ENCODE peak calls at places on chromosome 15, in seven cellular contexts. One of them, this sample, is unnamed.

GRCh38 chr15:70269991-70270751 is 172.5 kb upstream of the TLE3 start:
- DNase-seq in GM12865: no peak
- DNase-seq in stimulated activated CD8-positive, alpha-beta memory T cell treated with anti-CD3 and anti-CD28 coated beads, Interleukin-4, amount 100 ng/mL, for 24 hours: no peak
- DNase-seq in NCI-H748 treated with DMSO at 0.1 percent for 48 hours: no peak
- DNase-seq in IMR-90: no peak
- DNase-seq in stimulated activated CD4-positive, alpha-beta T cell treated with anti-CD3 and anti-CD28 coated beads, Interleukin-15, amount 100 ng/mL, for 48 hours: no peak
- DNase-seq in glutamatergic neuron: no peak
- DNase-seq in this sample: no peak

GRCh38 chr15:62068071-62068786 is 1.5 kb downstream of the C2CD4A start:
- DNase-seq in GM12865: peak; percentile 42
- DNase-seq in stimulated activated CD8-positive, alpha-beta memory T cell treated with anti-CD3 and anti-CD28 coated beads, Interleukin-4, amount 100 ng/mL, for 24 hours: peak; percentile 1
- DNase-seq in NCI-H748 treated with DMSO at 0.1 percent for 48 hours: no peak
- DNase-seq in IMR-90: no peak
- DNase-seq in stimulated activated CD4-positive, alpha-beta T cell treated with anti-CD3 and anti-CD28 coated beads, Interleukin-15, amount 100 ng/mL, for 48 hours: no peak
- DNase-seq in glutamatergic neuron: peak; percentile 60
- DNase-seq in this sample: peak; percentile 67

GRCh38 chr15:91921188-91921820 is 67.8 kb downstream of the SLCO3A1 start:
- DNase-seq in GM12865: no peak
- DNase-seq in stimulated activated CD8-positive, alpha-beta memory T cell treated with anti-CD3 and anti-CD28 coated beads, Interleukin-4, amount 100 ng/mL, for 24 hours: no peak
- DNase-seq in NCI-H748 treated with DMSO at 0.1 percent for 48 hours: no peak
- DNase-seq in IMR-90: peak; percentile 44
- DNase-seq in stimulated activated CD4-positive, alpha-beta T cell treated with anti-CD3 and anti-CD28 coated beads, Interleukin-15, amount 100 ng/mL, for 48 hours: no peak
- DNase-seq in glutamatergic neuron: no peak
- DNase-seq in this sample: no peak

GRCh38 chr15:42890161-42890913 is 30.2 kb downstream of the TTBK2 start:
- DNase-seq in GM12865: no peak
- DNase-seq in stimulated activated CD8-positive, alpha-beta memory T cell treated with anti-CD3 and anti-CD28 coated beads, Interleukin-4, amount 100 ng/mL, for 24 hours: no peak
- DNase-seq in NCI-H748 treated with DMSO at 0.1 percent for 48 hours: no peak
- DNase-seq in IMR-90: peak; percentile 88
- DNase-seq in stimulated activated CD4-positive, alpha-beta T cell treated with anti-CD3 and anti-CD28 coated beads, Interleukin-15, amount 100 ng/mL, for 48 hours: no peak
- DNase-seq in glutamatergic neuron: no peak
- DNase-seq in this sample: peak; percentile 93

GRCh38 chr15:40567111-40567510 is 2.0 kb upstream of the RPUSD2 start:
- DNase-seq in GM12865: no peak
- DNase-seq in stimulated activated CD8-positive, alpha-beta memory T cell treated with anti-CD3 and anti-CD28 coated beads, Interleukin-4, amount 100 ng/mL, for 24 hours: no peak
- DNase-seq in NCI-H748 treated with DMSO at 0.1 percent for 48 hours: no peak
- DNase-seq in IMR-90: no peak
- DNase-seq in stimulated activated CD4-positive, alpha-beta T cell treated with anti-CD3 and anti-CD28 coated beads, Interleukin-15, amount 100 ng/mL, for 48 hours: no peak
- DNase-seq in glutamatergic neuron: no peak
- DNase-seq in this sample: peak; percentile 45

GRCh38 chr15:67311751-67312150 is 57.2 kb downstream of the IQCH start:
- DNase-seq in GM12865: no peak
- DNase-seq in stimulated activated CD8-positive, alpha-beta memory T cell treated with anti-CD3 and anti-CD28 coated beads, Interleukin-4, amount 100 ng/mL, for 24 hours: no peak
- DNase-seq in NCI-H748 treated with DMSO at 0.1 percent for 48 hours: no peak
- DNase-seq in IMR-90: no peak
- DNase-seq in stimulated activated CD4-positive, alpha-beta T cell treated with anti-CD3 and anti-CD28 coated beads, Interleukin-15, amount 100 ng/mL, for 48 hours: no peak
- DNase-seq in glutamatergic neuron: no peak
- DNase-seq in this sample: no peak

GRCh38 chr15:94266000-94266399 is 34.6 kb downstream of the MCTP2 start:
- DNase-seq in GM12865: no peak
- DNase-seq in stimulated activated CD8-positive, alpha-beta memory T cell treated with anti-CD3 and anti-CD28 coated beads, Interleukin-4, amount 100 ng/mL, for 24 hours: no peak
- DNase-seq in NCI-H748 treated with DMSO at 0.1 percent for 48 hours: no peak
- DNase-seq in IMR-90: peak; percentile 11
- DNase-seq in stimulated activated CD4-positive, alpha-beta T cell treated with anti-CD3 and anti-CD28 coated beads, Interleukin-15, amount 100 ng/mL, for 48 hours: no peak
- DNase-seq in glutamatergic neuron: no peak
- DNase-seq in this sample: no peak

GRCh38 chr15:62482715-62483429 is 317.8 kb upstream of the C2CD4B start:
- DNase-seq in GM12865: peak; percentile 85
- DNase-seq in stimulated activated CD8-positive, alpha-beta memory T cell treated with anti-CD3 and anti-CD28 coated beads, Interleukin-4, amount 100 ng/mL, for 24 hours: no peak
- DNase-seq in NCI-H748 treated with DMSO at 0.1 percent for 48 hours: no peak
- DNase-seq in IMR-90: peak; percentile 65
- DNase-seq in stimulated activated CD4-positive, alpha-beta T cell treated with anti-CD3 and anti-CD28 coated beads, Interleukin-15, amount 100 ng/mL, for 48 hours: no peak
- DNase-seq in glutamatergic neuron: peak; percentile 27
- DNase-seq in this sample: peak; percentile 65

GRCh38 chr15:55587321-55588069 is 650 bp downstream of the PYGO1 start:
- DNase-seq in GM12865: peak; percentile 8
- DNase-seq in stimulated activated CD8-positive, alpha-beta memory T cell treated with anti-CD3 and anti-CD28 coated beads, Interleukin-4, amount 100 ng/mL, for 24 hours: no peak
- DNase-seq in NCI-H748 treated with DMSO at 0.1 percent for 48 hours: no peak
- DNase-seq in IMR-90: peak; percentile 47
- DNase-seq in stimulated activated CD4-positive, alpha-beta T cell treated with anti-CD3 and anti-CD28 coated beads, Interleukin-15, amount 100 ng/mL, for 48 hours: no peak
- DNase-seq in glutamatergic neuron: peak; percentile 62
- DNase-seq in this sample: peak; percentile 60

GRCh38 chr15:97978408-97979130 is 18.1 kb downstream of the ARRDC4 start:
- DNase-seq in GM12865: no peak
- DNase-seq in stimulated activated CD8-positive, alpha-beta memory T cell treated with anti-CD3 and anti-CD28 coated beads, Interleukin-4, amount 100 ng/mL, for 24 hours: no peak
- DNase-seq in NCI-H748 treated with DMSO at 0.1 percent for 48 hours: no peak
- DNase-seq in IMR-90: no peak
- DNase-seq in stimulated activated CD4-positive, alpha-beta T cell treated with anti-CD3 and anti-CD28 coated beads, Interleukin-15, amount 100 ng/mL, for 48 hours: no peak
- DNase-seq in glutamatergic neuron: no peak
- DNase-seq in this sample: peak; percentile 34

GRCh38 chr15:90986790-90987507 is 7.4 kb downstream of the PRC1 start:
- DNase-seq in GM12865: peak; percentile 68
- DNase-seq in stimulated activated CD8-positive, alpha-beta memory T cell treated with anti-CD3 and anti-CD28 coated beads, Interleukin-4, amount 100 ng/mL, for 24 hours: no peak
- DNase-seq in NCI-H748 treated with DMSO at 0.1 percent for 48 hours: no peak
- DNase-seq in IMR-90: no peak
- DNase-seq in stimulated activated CD4-positive, alpha-beta T cell treated with anti-CD3 and anti-CD28 coated beads, Interleukin-15, amount 100 ng/mL, for 48 hours: no peak
- DNase-seq in glutamatergic neuron: no peak
- DNase-seq in this sample: no peak

GRCh38 chr15:100671124-100671680 is 68.8 kb downstream of the ASB7 start:
- DNase-seq in GM12865: no peak
- DNase-seq in stimulated activated CD8-positive, alpha-beta memory T cell treated with anti-CD3 and anti-CD28 coated beads, Interleukin-4, amount 100 ng/mL, for 24 hours: no peak
- DNase-seq in NCI-H748 treated with DMSO at 0.1 percent for 48 hours: no peak
- DNase-seq in IMR-90: no peak
- DNase-seq in stimulated activated CD4-positive, alpha-beta T cell treated with anti-CD3 and anti-CD28 coated beads, Interleukin-15, amount 100 ng/mL, for 48 hours: no peak
- DNase-seq in glutamatergic neuron: no peak
- DNase-seq in this sample: no peak

GRCh38 chr15:49421991-49422390 is 1.1 kb upstream of the FGF7 start:
- DNase-seq in GM12865: peak; percentile 70
- DNase-seq in stimulated activated CD8-positive, alpha-beta memory T cell treated with anti-CD3 and anti-CD28 coated beads, Interleukin-4, amount 100 ng/mL, for 24 hours: no peak
- DNase-seq in NCI-H748 treated with DMSO at 0.1 percent for 48 hours: peak; percentile 25
- DNase-seq in IMR-90: peak; percentile 81
- DNase-seq in stimulated activated CD4-positive, alpha-beta T cell treated with anti-CD3 and anti-CD28 coated beads, Interleukin-15, amount 100 ng/mL, for 48 hours: peak; percentile 4
- DNase-seq in glutamatergic neuron: no peak
- DNase-seq in this sample: peak; percentile 41

GRCh38 chr15:84748274-84749110 is at the start of gene ZNF592:
- DNase-seq in GM12865: peak; percentile 91
- DNase-seq in stimulated activated CD8-positive, alpha-beta memory T cell treated with anti-CD3 and anti-CD28 coated beads, Interleukin-4, amount 100 ng/mL, for 24 hours: peak; percentile 74
- DNase-seq in NCI-H748 treated with DMSO at 0.1 percent for 48 hours: no peak
- DNase-seq in IMR-90: peak; percentile 70
- DNase-seq in stimulated activated CD4-positive, alpha-beta T cell treated with anti-CD3 and anti-CD28 coated beads, Interleukin-15, amount 100 ng/mL, for 48 hours: peak; percentile 64
- DNase-seq in glutamatergic neuron: peak; percentile 72
- DNase-seq in this sample: peak; percentile 80

GRCh38 chr15:53830707-53831386 is 71.4 kb upstream of the WDR72 start:
- DNase-seq in GM12865: no peak
- DNase-seq in stimulated activated CD8-positive, alpha-beta memory T cell treated with anti-CD3 and anti-CD28 coated beads, Interleukin-4, amount 100 ng/mL, for 24 hours: no peak
- DNase-seq in NCI-H748 treated with DMSO at 0.1 percent for 48 hours: no peak
- DNase-seq in IMR-90: no peak
- DNase-seq in stimulated activated CD4-positive, alpha-beta T cell treated with anti-CD3 and anti-CD28 coated beads, Interleukin-15, amount 100 ng/mL, for 48 hours: no peak
- DNase-seq in glutamatergic neuron: no peak
- DNase-seq in this sample: no peak

GRCh38 chr15:68697711-68698690 is 119.2 kb downstream of the CORO2B start:
- DNase-seq in GM12865: no peak
- DNase-seq in stimulated activated CD8-positive, alpha-beta memory T cell treated with anti-CD3 and anti-CD28 coated beads, Interleukin-4, amount 100 ng/mL, for 24 hours: no peak
- DNase-seq in NCI-H748 treated with DMSO at 0.1 percent for 48 hours: no peak
- DNase-seq in IMR-90: peak; percentile 44
- DNase-seq in stimulated activated CD4-positive, alpha-beta T cell treated with anti-CD3 and anti-CD28 coated beads, Interleukin-15, amount 100 ng/mL, for 48 hours: no peak
- DNase-seq in glutamatergic neuron: no peak
- DNase-seq in this sample: no peak

GRCh38 chr15:32849769-32850668 is 132.2 kb downstream of the GREM1 start:
- DNase-seq in GM12865: no peak
- DNase-seq in stimulated activated CD8-positive, alpha-beta memory T cell treated with anti-CD3 and anti-CD28 coated beads, Interleukin-4, amount 100 ng/mL, for 24 hours: no peak
- DNase-seq in NCI-H748 treated with DMSO at 0.1 percent for 48 hours: no peak
- DNase-seq in IMR-90: peak; percentile 98
- DNase-seq in stimulated activated CD4-positive, alpha-beta T cell treated with anti-CD3 and anti-CD28 coated beads, Interleukin-15, amount 100 ng/mL, for 48 hours: no peak
- DNase-seq in glutamatergic neuron: no peak
- DNase-seq in this sample: peak; percentile 93

GRCh38 chr15:43376017-43376705 is 5.3 kb downstream of the TUBGCP4 start:
- DNase-seq in GM12865: peak; percentile 76
- DNase-seq in stimulated activated CD8-positive, alpha-beta memory T cell treated with anti-CD3 and anti-CD28 coated beads, Interleukin-4, amount 100 ng/mL, for 24 hours: no peak
- DNase-seq in NCI-H748 treated with DMSO at 0.1 percent for 48 hours: no peak
- DNase-seq in IMR-90: peak; percentile 39
- DNase-seq in stimulated activated CD4-positive, alpha-beta T cell treated with anti-CD3 and anti-CD28 coated beads, Interleukin-15, amount 100 ng/mL, for 48 hours: no peak
- DNase-seq in glutamatergic neuron: peak; percentile 40
- DNase-seq in this sample: peak; percentile 23

GRCh38 chr15:57570994-57571393 is 20.7 kb upstream of the MYZAP start:
- DNase-seq in GM12865: no peak
- DNase-seq in stimulated activated CD8-positive, alpha-beta memory T cell treated with anti-CD3 and anti-CD28 coated beads, Interleukin-4, amount 100 ng/mL, for 24 hours: no peak
- DNase-seq in NCI-H748 treated with DMSO at 0.1 percent for 48 hours: no peak
- DNase-seq in IMR-90: peak; percentile 21
- DNase-seq in stimulated activated CD4-positive, alpha-beta T cell treated with anti-CD3 and anti-CD28 coated beads, Interleukin-15, amount 100 ng/mL, for 48 hours: no peak
- DNase-seq in glutamatergic neuron: no peak
- DNase-seq in this sample: peak; percentile 77

GRCh38 chr15:90101130-90101968 is 919 bp downstream of the IDH2 start:
- DNase-seq in GM12865: peak; percentile 67
- DNase-seq in stimulated activated CD8-positive, alpha-beta memory T cell treated with anti-CD3 and anti-CD28 coated beads, Interleukin-4, amount 100 ng/mL, for 24 hours: no peak
- DNase-seq in NCI-H748 treated with DMSO at 0.1 percent for 48 hours: peak; percentile 0
- DNase-seq in IMR-90: no peak
- DNase-seq in stimulated activated CD4-positive, alpha-beta T cell treated with anti-CD3 and anti-CD28 coated beads, Interleukin-15, amount 100 ng/mL, for 48 hours: no peak
- DNase-seq in glutamatergic neuron: peak; percentile 57
- DNase-seq in this sample: peak; percentile 27

GRCh38 chr15:60760646-60761504 is 281.9 kb upstream of the ICE2 start:
- DNase-seq in GM12865: no peak
- DNase-seq in stimulated activated CD8-positive, alpha-beta memory T cell treated with anti-CD3 and anti-CD28 coated beads, Interleukin-4, amount 100 ng/mL, for 24 hours: no peak
- DNase-seq in NCI-H748 treated with DMSO at 0.1 percent for 48 hours: no peak
- DNase-seq in IMR-90: peak; percentile 65
- DNase-seq in stimulated activated CD4-positive, alpha-beta T cell treated with anti-CD3 and anti-CD28 coated beads, Interleukin-15, amount 100 ng/mL, for 48 hours: no peak
- DNase-seq in glutamatergic neuron: no peak
- DNase-seq in this sample: peak; percentile 67

GRCh38 chr15:61629269-61629668 is 400.2 kb upstream of the RORA start:
- DNase-seq in GM12865: no peak
- DNase-seq in stimulated activated CD8-positive, alpha-beta memory T cell treated with anti-CD3 and anti-CD28 coated beads, Interleukin-4, amount 100 ng/mL, for 24 hours: no peak
- DNase-seq in NCI-H748 treated with DMSO at 0.1 percent for 48 hours: no peak
- DNase-seq in IMR-90: no peak
- DNase-seq in stimulated activated CD4-positive, alpha-beta T cell treated with anti-CD3 and anti-CD28 coated beads, Interleukin-15, amount 100 ng/mL, for 48 hours: no peak
- DNase-seq in glutamatergic neuron: no peak
- DNase-seq in this sample: no peak

GRCh38 chr15:85030301-85031049 is 48.8 kb downstream of the PDE8A start:
- DNase-seq in GM12865: peak; percentile 31
- DNase-seq in stimulated activated CD8-positive, alpha-beta memory T cell treated with anti-CD3 and anti-CD28 coated beads, Interleukin-4, amount 100 ng/mL, for 24 hours: no peak
- DNase-seq in NCI-H748 treated with DMSO at 0.1 percent for 48 hours: no peak
- DNase-seq in IMR-90: peak; percentile 38
- DNase-seq in stimulated activated CD4-positive, alpha-beta T cell treated with anti-CD3 and anti-CD28 coated beads, Interleukin-15, amount 100 ng/mL, for 48 hours: no peak
- DNase-seq in glutamatergic neuron: no peak
- DNase-seq in this sample: peak; percentile 67

GRCh38 chr15:101373580-101373979 is 78.5 kb upstream of the SNRPA1 start:
- DNase-seq in GM12865: no peak
- DNase-seq in stimulated activated CD8-positive, alpha-beta memory T cell treated with anti-CD3 and anti-CD28 coated beads, Interleukin-4, amount 100 ng/mL, for 24 hours: no peak
- DNase-seq in NCI-H748 treated with DMSO at 0.1 percent for 48 hours: no peak
- DNase-seq in IMR-90: no peak
- DNase-seq in stimulated activated CD4-positive, alpha-beta T cell treated with anti-CD3 and anti-CD28 coated beads, Interleukin-15, amount 100 ng/mL, for 48 hours: no peak
- DNase-seq in glutamatergic neuron: no peak
- DNase-seq in this sample: no peak

GRCh38 chr15:65006876-65007275 is 17.2 kb upstream of the SPG21 start:
- DNase-seq in GM12865: no peak
- DNase-seq in stimulated activated CD8-positive, alpha-beta memory T cell treated with anti-CD3 and anti-CD28 coated beads, Interleukin-4, amount 100 ng/mL, for 24 hours: no peak
- DNase-seq in NCI-H748 treated with DMSO at 0.1 percent for 48 hours: no peak
- DNase-seq in IMR-90: no peak
- DNase-seq in stimulated activated CD4-positive, alpha-beta T cell treated with anti-CD3 and anti-CD28 coated beads, Interleukin-15, amount 100 ng/mL, for 48 hours: no peak
- DNase-seq in glutamatergic neuron: no peak
- DNase-seq in this sample: no peak

GRCh38 chr15:57054351-57054750 is 135.9 kb downstream of the TCF12 start:
- DNase-seq in GM12865: no peak
- DNase-seq in stimulated activated CD8-positive, alpha-beta memory T cell treated with anti-CD3 and anti-CD28 coated beads, Interleukin-4, amount 100 ng/mL, for 24 hours: no peak
- DNase-seq in NCI-H748 treated with DMSO at 0.1 percent for 48 hours: no peak
- DNase-seq in IMR-90: no peak
- DNase-seq in stimulated activated CD4-positive, alpha-beta T cell treated with anti-CD3 and anti-CD28 coated beads, Interleukin-15, amount 100 ng/mL, for 48 hours: no peak
- DNase-seq in glutamatergic neuron: no peak
- DNase-seq in this sample: no peak

GRCh38 chr15:49225572-49226281 is 55.7 kb downstream of the GALK2 start:
- DNase-seq in GM12865: no peak
- DNase-seq in stimulated activated CD8-positive, alpha-beta memory T cell treated with anti-CD3 and anti-CD28 coated beads, Interleukin-4, amount 100 ng/mL, for 24 hours: no peak
- DNase-seq in NCI-H748 treated with DMSO at 0.1 percent for 48 hours: no peak
- DNase-seq in IMR-90: peak; percentile 60
- DNase-seq in stimulated activated CD4-positive, alpha-beta T cell treated with anti-CD3 and anti-CD28 coated beads, Interleukin-15, amount 100 ng/mL, for 48 hours: no peak
- DNase-seq in glutamatergic neuron: peak; percentile 62
- DNase-seq in this sample: peak; percentile 59

GRCh38 chr15:76998661-76999285 is 3.8 kb downstream of the PSTPIP1 start:
- DNase-seq in GM12865: no peak
- DNase-seq in stimulated activated CD8-positive, alpha-beta memory T cell treated with anti-CD3 and anti-CD28 coated beads, Interleukin-4, amount 100 ng/mL, for 24 hours: no peak
- DNase-seq in NCI-H748 treated with DMSO at 0.1 percent for 48 hours: no peak
- DNase-seq in IMR-90: no peak
- DNase-seq in stimulated activated CD4-positive, alpha-beta T cell treated with anti-CD3 and anti-CD28 coated beads, Interleukin-15, amount 100 ng/mL, for 48 hours: no peak
- DNase-seq in glutamatergic neuron: no peak
- DNase-seq in this sample: no peak

GRCh38 chr15:43872416-43873020 is 45.7 kb downstream of the WDR76 start:
- DNase-seq in GM12865: peak; percentile 54
- DNase-seq in stimulated activated CD8-positive, alpha-beta memory T cell treated with anti-CD3 and anti-CD28 coated beads, Interleukin-4, amount 100 ng/mL, for 24 hours: no peak
- DNase-seq in NCI-H748 treated with DMSO at 0.1 percent for 48 hours: peak; percentile 1
- DNase-seq in IMR-90: peak; percentile 83
- DNase-seq in stimulated activated CD4-positive, alpha-beta T cell treated with anti-CD3 and anti-CD28 coated beads, Interleukin-15, amount 100 ng/mL, for 48 hours: no peak
- DNase-seq in glutamatergic neuron: peak; percentile 44
- DNase-seq in this sample: peak; percentile 62

GRCh38 chr15:38145671-38146111 is 106.9 kb upstream of the SPRED1 start:
- DNase-seq in GM12865: peak; percentile 32
- DNase-seq in stimulated activated CD8-positive, alpha-beta memory T cell treated with anti-CD3 and anti-CD28 coated beads, Interleukin-4, amount 100 ng/mL, for 24 hours: no peak
- DNase-seq in NCI-H748 treated with DMSO at 0.1 percent for 48 hours: no peak
- DNase-seq in IMR-90: no peak
- DNase-seq in stimulated activated CD4-positive, alpha-beta T cell treated with anti-CD3 and anti-CD28 coated beads, Interleukin-15, amount 100 ng/mL, for 48 hours: no peak
- DNase-seq in glutamatergic neuron: no peak
- DNase-seq in this sample: no peak

GRCh38 chr15:53378096-53378620 is 381.3 kb downstream of the WDR72 start:
- DNase-seq in GM12865: no peak
- DNase-seq in stimulated activated CD8-positive, alpha-beta memory T cell treated with anti-CD3 and anti-CD28 coated beads, Interleukin-4, amount 100 ng/mL, for 24 hours: no peak
- DNase-seq in NCI-H748 treated with DMSO at 0.1 percent for 48 hours: no peak
- DNase-seq in IMR-90: no peak
- DNase-seq in stimulated activated CD4-positive, alpha-beta T cell treated with anti-CD3 and anti-CD28 coated beads, Interleukin-15, amount 100 ng/mL, for 48 hours: no peak
- DNase-seq in glutamatergic neuron: no peak
- DNase-seq in this sample: no peak